ENCODE peak calls at places on chromosome 4, in five cellular contexts. Y, G, B, W and K are unnamed samples.

GRCh38 chr4:77120888-77121508 is 36.0 kb upstream of the CCNG2 start:
- DNase-seq in B (no peak), W (no peak), G (no peak), Y (no peak), K (no peak)

GRCh38 chr4:180926277-180926676 is 1316.9 kb upstream of the TENM3 start:
- DNase-seq in W (no peak), G (no peak), Y (no peak), B (no peak), K (no peak)

GRCh38 chr4:30840571-30840970 is 120.4 kb downstream of the PCDH7 start:
- DNase-seq in Y (no peak), W (no peak), B (no peak), G (no peak), K (no peak)

GRCh38 chr4:13523591-13524503 is 20.5 kb downstream of the NKX3-2 start:
- DNase-seq in B (no peak), W (no peak), Y (peak; percentile 1), G (no peak), K (no peak)

GRCh38 chr4:132572210-132572609 is 576.9 kb upstream of the PCDH10 start:
- DNase-seq in B (no peak), W (no peak), Y (no peak), G (no peak), K (no peak)

GRCh38 chr4:161438096-161438495 is 725.7 kb downstream of the FSTL5 start:
- DNase-seq in B (no peak), Y (no peak), G (no peak), W (no peak), K (no peak)

GRCh38 chr4:40897557-40898203 is 147.9 kb downstream of the NSUN7 start:
- DNase-seq in B (peak; percentile 58), W (peak; percentile 83), Y (peak; percentile 73), G (peak; percentile 46), K (peak; percentile 26)

GRCh38 chr4:1244978-1245471 is 3.9 kb downstream of the CTBP1 start:
- DNase-seq in W (no peak), B (no peak), Y (no peak), G (no peak), K (no peak)

GRCh38 chr4:1041147-1041935 is 29.9 kb downstream of the FGFRL1 start:
- DNase-seq in W (peak; percentile 65), B (no peak), Y (no peak), G (no peak), K (no peak)

GRCh38 chr4:85114526-85114925 is 148.0 kb upstream of the WDFY3 start:
- DNase-seq in B (no peak), Y (no peak), W (no peak), G (no peak), K (no peak)

GRCh38 chr4:163042306-163042705 is 124.4 kb downstream of the NAF1 start:
- DNase-seq in Y (no peak), W (no peak), G (no peak), B (no peak), K (no peak)

GRCh38 chr4:94455081-94455480 is 3.3 kb downstream of the PDLIM5 start:
- DNase-seq in W (no peak), B (no peak), Y (peak; percentile 53), G (no peak), K (no peak)

GRCh38 chr4:88659890-88660208 is 37.8 kb downstream of the NAP1L5 start:
- DNase-seq in G (no peak), Y (no peak), B (no peak), W (no peak), K (no peak)

GRCh38 chr4:164508126-164508525 is 245.8 kb upstream of the SMIM31 start:
- DNase-seq in B (no peak), W (no peak), Y (no peak), G (no peak), K (no peak)